ENCODE peak calls at places on chromosomes 1 and 21, in nine cellular contexts. Z is foreskin fibroblast, K is hypothalamus, U is brain microvascular endothelial cell, G is AG04450, O is hippocampal formation, B is EL, Y is uterus, H is RKO. I is an unnamed sample.
A peak's percentile ranks its signal among the peaks of the same experiment; 100 is the strongest.

GRCh38 chr21:29145354-29145782 is 14.9 kb downstream of the MAP3K7CL start:
- DNase-seq in Z (peak; percentile 91), K (no peak), U (peak; percentile 83), G (peak; percentile 73), O (peak; percentile 43), B (peak; percentile 92), Y (no peak), H (peak; percentile 96), I (peak; percentile 69)

GRCh38 chr1:171712341-171712740 is 29.5 kb downstream of the VAMP4 start:
- DNase-seq in Z (no peak), K (no peak), U (no peak), G (no peak), O (no peak), B (no peak), Y (no peak), H (no peak), I (no peak)

GRCh38 chr21:35390013-35390776 is 341.1 kb upstream of the RUNX1 start:
- DNase-seq in Z (peak; percentile 43), K (no peak), U (peak; percentile 33), G (no peak), O (no peak), B (peak; percentile 25), Y (no peak), H (no peak), I (peak; percentile 80)

GRCh38 chr1:9630331-9631081 is 21.0 kb upstream of the PIK3CD start:
- DNase-seq in Z (no peak), K (no peak), U (no peak), G (no peak), O (no peak), B (no peak), Y (no peak), H (no peak), I (no peak)

GRCh38 chr1:109490029-109490933 is 3.6 kb upstream of the CYB561D1 start:
- DNase-seq in Z (peak; percentile 86), K (no peak), U (peak; percentile 62), G (no peak), O (peak; percentile 36), B (peak; percentile 65), Y (peak; percentile 71), H (peak; percentile 68), I (peak; percentile 43)

GRCh38 chr1:169944621-169945020 is 50.9 kb upstream of the SCYL3 start:
- DNase-seq in Z (no peak), K (no peak), U (no peak), G (no peak), O (no peak), B (no peak), Y (no peak), H (no peak), I (no peak)

GRCh38 chr1:2836333-2836970 is 35.0 kb upstream of the TTC34 start:
- DNase-seq in Z (no peak), K (no peak), U (no peak), G (no peak), O (no peak), B (no peak), Y (no peak), H (no peak), I (no peak)

GRCh38 chr21:24840287-24840686 is 767.0 kb downstream of the MRPL39 start:
- DNase-seq in Z (no peak), K (no peak), U (no peak), G (no peak), O (no peak), B (no peak), Y (no peak), H (no peak), I (no peak)

GRCh38 chr1:157279157-157280140 is 141.3 kb upstream of the ETV3 start:
- DNase-seq in Z (no peak), K (no peak), U (no peak), G (no peak), O (no peak), B (no peak), Y (no peak), H (no peak), I (no peak)

I was measured in RCC 7860.